ENCODE peak calls at places on chromosomes 12 and 14, in seven cellular contexts. O is colonic mucosa, V is aorta, L is tibial artery, I is adrenal gland, R is osteoblast, H is heart right ventricle. X is an unnamed sample. For H3K4me1, the result is how much of the 10 kb centered on the place peaks cover.

GRCh38 chr14:61184117-61184516 is 97.0 kb downstream of the TMEM30B start:
- DNase-seq in H (no peak), R (peak), V (no peak), L (no peak), I (no peak), O (no peak), X (no peak)

GRCh38 chr12:53048780-53049401 is 974 bp upstream of the TNS2 start:
- DNase-seq in R (peak), L (peak), V (peak), I (peak), O (peak), H (peak), X (peak)

GRCh38 chr12:117599849-117600248 is 238.4 kb upstream of the NOS1 start:
- DNase-seq in I (no peak), R (no peak), H (no peak), V (no peak), O (no peak), L (no peak), X (no peak)

GRCh38 chr12:77746108-77746507 is 84.6 kb upstream of the NAV3 start:
- DNase-seq in O (no peak), H (no peak), R (no peak), L (no peak), V (no peak), I (no peak), X (no peak)

GRCh38 chr14:50320279-50320678 is 8.2 kb downstream of the DMAC2L start:
- DNase-seq in R (peak), L (no peak), O (no peak), I (no peak), H (no peak), V (no peak), X (no peak)

GRCh38 chr12:132173135-132174014 is 29.1 kb downstream of the NOC4L start:
- DNase-seq in R (no peak), I (no peak), H (no peak), V (no peak), O (no peak), L (no peak), X (no peak)

GRCh38 chr12:122508163-122508562 is 7.4 kb upstream of the ZCCHC8 start:
- DNase-seq in V (no peak), I (no peak), H (no peak), L (no peak), O (no peak), R (no peak), X (no peak)

GRCh38 chr12:121237415-121237814 is 27.5 kb downstream of the P2RX4 start:
- DNase-seq in I (peak), O (no peak), R (peak), L (no peak), H (no peak), V (no peak), X (no peak)

GRCh38 chr12:12606793-12607589 is 4.7 kb upstream of the CREBL2 start:
- DNase-seq in O (no peak), V (no peak), I (no peak), L (no peak), H (no peak), R (no peak), X (no peak)

GRCh38 chr14:76975051-76975450 is 53.5 kb downstream of the IRF2BPL start:
- DNase-seq in I (no peak), L (no peak), R (no peak), V (no peak), H (no peak), O (no peak), X (no peak)

GRCh38 chr12:54195736-54196347 is 7.1 kb upstream of the SMUG1 start:
- DNase-seq in O (no peak), R (peak), V (no peak), I (no peak), L (no peak), H (no peak), X (peak)

GRCh38 chr12:49750027-49750977 is 8.9 kb downstream of the TMBIM6 start:
- DNase-seq in R (peak), O (no peak), L (no peak), I (peak), V (no peak), H (no peak), X (no peak)

GRCh38 chr12:27896419-27896990 is 76.0 kb downstream of the PTHLH start:
- DNase-seq in O (no peak), L (no peak), H (no peak), V (no peak), I (no peak), R (no peak), X (no peak)

GRCh38 chr14:35285168-35285990 is 6.8 kb upstream of the PSMA6 start:
- DNase-seq in H (no peak), L (no peak), O (no peak), R (peak), I (no peak), V (no peak), X (no peak)

GRCh38 chr12:87518508-87518907 is 510.7 kb downstream of the C12orf50 start:
- DNase-seq in H (no peak), L (no peak), O (no peak), R (no peak), V (no peak), I (no peak), X (no peak)

GRCh38 chr14:22556021-22556989 is 32.7 kb downstream of the DAD1 start:
- DNase-seq in H (peak), O (peak), V (no peak), R (peak), I (peak), L (no peak), X (no peak)

GRCh38 chr12:86543716-86544115 is 287.5 kb upstream of the MGAT4C start:
- DNase-seq in O (no peak), H (no peak), R (no peak), I (no peak), L (no peak), V (no peak), X (no peak)

GRCh38 chr12:34107781-34108404 is 85.6 kb downstream of the ALG10 start:
- DNase-seq in L (no peak), I (no peak), R (peak), O (no peak), V (no peak), H (no peak), X (no peak)

GRCh38 chr12:116194935-116195431 is 82.5 kb downstream of the MED13L start:
- DNase-seq in H (no peak), I (no peak), O (no peak), R (no peak), V (no peak), L (no peak), X (no peak)

GRCh38 chr12:30047499-30048262 is 263.9 kb upstream of the TMTC1 start:
- DNase-seq in R (peak), H (no peak), L (no peak), O (no peak), V (no peak), I (peak), X (no peak)

GRCh38 chr12:111310076-111310870 is 58.6 kb downstream of the PHETA1 start:
- DNase-seq in V (no peak), R (peak), L (no peak), O (no peak), I (no peak), H (no peak), X (no peak)

GRCh38 chr12:70852416-70853150 is 68.0 kb downstream of the PTPRR start:
- DNase-seq in R (no peak), L (no peak), H (no peak), V (no peak), O (no peak), I (no peak), X (no peak)

GRCh38 chr12:74535536-74535935 is 2.1 kb upstream of the ATXN7L3B start:
- DNase-seq in V (no peak), H (no peak), O (no peak), L (no peak), I (no peak), R (no peak), X (no peak)

GRCh38 chr14:53062856-53063255 is 90.3 kb downstream of the DDHD1 start:
- DNase-seq in R (no peak), L (no peak), V (no peak), H (no peak), I (no peak), O (no peak), X (no peak)

GRCh38 chr14:51448831-51449665 is 202.7 kb upstream of the FRMD6 start:
- DNase-seq in L (no peak), I (peak), R (no peak), V (no peak), O (no peak), H (peak), X (peak)

GRCh38 chr12:125188912-125189881 is 124.0 kb downstream of the AACS start:
- DNase-seq in I (no peak), V (peak), L (no peak), R (no peak), H (no peak), O (no peak), X (no peak)

GRCh38 chr12:110001596-110001995 is 2.4 kb downstream of the ANKRD13A start:
- DNase-seq in R (peak), O (no peak), I (no peak), H (no peak), V (no peak), L (no peak), X (no peak)
- H3K4me1 ChIP-seq in R (under half), O (under half), I (under half), H (half or more), V (under half), L (under half), X (under half)

GRCh38 chr12:100173111-100173510 is 27.5 kb upstream of the ACTR6 start:
- DNase-seq in O (no peak), L (no peak), I (no peak), R (no peak), V (no peak), H (no peak), X (no peak)
- H3K4me1 ChIP-seq in O (under half), L (under half), I (under half), R (under half), V (under half), H (under half), X (under half)

GRCh38 chr12:104748356-104748755 is 209.7 kb downstream of the SLC41A2 start:
- DNase-seq in H (no peak), I (no peak), O (no peak), R (no peak), V (no peak), L (no peak), X (no peak)
- H3K4me1 ChIP-seq in H (under half), I (under half), O (under half), R (under half), V (under half), L (under half), X (under half)

DNA sequence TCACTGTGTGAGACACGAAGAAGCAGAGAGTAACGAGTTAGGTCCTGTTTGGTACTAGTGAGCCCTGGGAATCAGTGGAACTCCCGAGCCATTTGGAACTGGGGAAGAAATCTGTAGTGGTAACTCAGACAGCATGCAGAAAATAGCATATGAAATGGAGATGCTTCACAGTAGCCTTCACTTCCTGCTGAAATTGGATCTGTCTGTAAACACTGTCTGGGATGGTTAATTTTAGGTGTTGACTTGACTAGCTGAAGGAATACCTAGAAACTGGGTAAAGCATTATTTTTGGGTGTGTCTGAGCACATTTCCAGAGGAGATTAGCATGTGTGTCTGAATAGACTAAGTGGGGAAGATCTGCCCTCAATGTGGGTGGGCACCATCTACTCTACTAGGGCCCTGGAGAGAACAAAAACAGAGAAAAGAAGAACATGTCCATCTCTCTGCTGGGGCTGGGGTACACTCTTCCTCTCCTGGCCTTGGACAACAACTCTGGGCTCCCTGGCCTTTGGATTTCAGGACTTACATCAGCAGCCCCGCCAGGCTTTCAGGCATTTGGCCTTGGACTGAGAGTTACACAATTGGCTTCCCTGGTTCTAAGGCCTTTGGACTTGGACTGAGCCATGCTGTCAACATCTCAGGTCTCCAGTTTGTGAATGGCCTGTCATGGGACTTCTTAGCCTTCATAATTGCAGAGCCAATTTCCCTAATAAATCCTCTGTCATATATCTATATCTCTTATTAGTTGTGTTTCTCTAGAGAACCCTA is 14.0 kb upstream of the CRADD start:
- DNase-seq in H (no peak), V (no peak), I (peak), R (no peak), L (peak), O (no peak), X (no peak)
- H3K4me1 ChIP-seq in H (under half), V (under half), I (under half), R (under half), L (under half), O (under half), X (under half)

GRCh38 chr14:104871145-104871655 is 6.1 kb downstream of the CEP170B start:
- DNase-seq in H (no peak), L (no peak), V (no peak), O (no peak), I (no peak), R (peak), X (no peak)
- H3K4me1 ChIP-seq in H (under half), L (under half), V (under half), O (under half), I (under half), R (under half), X (under half)

X was measured in SK-N-SH.